ENCODE peak calls at places on chromosomes 7 and 10, in ten cellular contexts. O is substantia nigra; D is kidney glomerular epithelial cell; C is stimulated activated naive B cell treated with anti-CD40 and anti-IgM and Interleukin-4, amounts not matched to agents 10 μg/mL and 1 μg/mL and 100 μg/mL, for 72 hours; U is endothelial cell; J is body of pancreas; P is tibial nerve; I is NCI-H460; E is activated naive CD4-positive, alpha-beta T cell; V is left ventricle myocardium inferior. L is an unnamed sample.

GRCh38 chr10:96632974-96633373 is 46.2 kb upstream of the TM9SF3 start:
- DNase-seq in O (no peak), D (no peak), C (no peak), U (no peak), J (no peak), P (no peak), I (no peak), E (no peak), V (no peak), L (no peak)

GRCh38 chr10:95767884-95768556 is 12.1 kb downstream of the ENTPD1 start:
- DNase-seq in O (no peak), D (no peak), C (peak), U (no peak), J (no peak), P (no peak), I (no peak), E (no peak), V (peak), L (no peak)

GRCh38 chr7:91636129-91636724 is 244.3 kb downstream of the MTERF1 start:
- DNase-seq in O (no peak), D (peak), C (peak), U (peak), J (peak), P (peak), I (peak), E (no peak), V (no peak), L (no peak)

GRCh38 chr10:43205681-43206390 is 61.0 kb downstream of the RASGEF1A start:
- DNase-seq in O (no peak), D (no peak), C (no peak), U (peak), J (peak), P (no peak), I (no peak), E (no peak), V (no peak), L (no peak)

GRCh38 chr7:159197066-159197975 is 52.7 kb upstream of the VIPR2 start:
- DNase-seq in O (no peak), D (no peak), C (no peak), U (no peak), J (no peak), P (no peak), I (peak), E (no peak), V (no peak), L (no peak)

GRCh38 chr10:128191847-128192246 is 65.6 kb upstream of the MKI67 start:
- DNase-seq in O (no peak), D (no peak), C (no peak), U (no peak), J (no peak), P (no peak), I (no peak), E (no peak), V (no peak), L (no peak)

GRCh38 chr7:27901028-27901760 is 161.2 kb downstream of the TAX1BP1 start:
- DNase-seq in O (no peak), D (peak), C (peak), U (no peak), J (no peak), P (no peak), I (peak), E (no peak), V (no peak), L (no peak)

GRCh38 chr7:22582860-22583640 is 83.1 kb upstream of the STEAP1B start:
- DNase-seq in O (no peak), D (peak), C (no peak), U (no peak), J (peak), P (no peak), I (peak), E (no peak), V (no peak), L (no peak)

GRCh38 chr10:77881222-77881621 is 45.3 kb downstream of the DLG5 start:
- DNase-seq in O (no peak), D (no peak), C (no peak), U (no peak), J (no peak), P (no peak), I (no peak), E (no peak), V (no peak), L (no peak)

L was measured in hippocampal formation.